ENCODE peak calls at places on chromosomes 4 and X, in eight cellular contexts. K, P, R, V, Q, F, T and Z are unnamed samples. For H3K9me3, the result is how much of the 10 kb centered on the place peaks cover.

GRCh38 chr4:148044889-148045352 is 313.0 kb downstream of the ARHGAP10 start:
- DNase-seq in K (no peak), P (no peak), R (no peak), V (no peak), Q (no peak), F (no peak), T (no peak), Z (peak)

GRCh38 chrX:18855919-18856644 is 127.8 kb downstream of the PHKA2 start:
- DNase-seq in K (no peak), P (no peak), R (no peak), V (no peak), Q (no peak), F (no peak), T (no peak), Z (no peak)

GRCh38 chr4:144575181-144575580 is 70.8 kb upstream of the HHIP start:
- DNase-seq in K (no peak), P (no peak), R (no peak), V (no peak), Q (no peak), F (no peak), T (peak), Z (no peak)

GRCh38 chr4:138941037-138941436 is 74.5 kb upstream of the NOCT start:
- DNase-seq in K (no peak), P (no peak), R (no peak), V (no peak), Q (no peak), F (no peak), T (no peak), Z (no peak)

GRCh38 chrX:65871671-65872311 is 168.1 kb downstream of the VSIG4 start:
- DNase-seq in K (no peak), P (no peak), R (no peak), V (no peak), Q (no peak), F (no peak), T (peak), Z (no peak)

GRCh38 chr4:87209696-87210095 is 10.7 kb downstream of the KLHL8 start:
- DNase-seq in K (peak), P (no peak), R (peak), V (no peak), Q (no peak), F (no peak), T (no peak), Z (peak)

GRCh38 chrX:116009871-116010710 is 160.5 kb upstream of the AGTR2 start:
- DNase-seq in K (peak), P (no peak), R (peak), V (no peak), Q (no peak), F (no peak), T (peak), Z (no peak)

GRCh38 chr4:152591361-152591760 is 55.5 kb upstream of the FBXW7 start:
- DNase-seq in K (peak), P (peak), R (peak), V (no peak), Q (no peak), F (peak), T (peak), Z (no peak)

GRCh38 chr4:87547016-87547708 is 18.0 kb upstream of the SPARCL1 start:
- DNase-seq in K (no peak), P (no peak), R (no peak), V (no peak), Q (no peak), F (no peak), T (no peak), Z (no peak)

GRCh38 chrX:110302975-110303374 is 14.9 kb downstream of the AMMECR1 start:
- DNase-seq in K (no peak), P (no peak), R (no peak), V (no peak), Q (no peak), F (no peak), T (no peak), Z (no peak)

GRCh38 chrX:103373581-103373980 is 2.8 kb upstream of the BEX3 start:
- DNase-seq in K (no peak), P (no peak), R (no peak), V (no peak), Q (no peak), F (no peak), T (no peak), Z (no peak)

GRCh38 chr4:7310441-7310840 is 118.1 kb downstream of the SORCS2 start:
- DNase-seq in K (no peak), P (no peak), R (no peak), V (no peak), Q (no peak), F (no peak), T (no peak), Z (no peak)

GRCh38 chr4:14752341-14753046 is 249.8 kb upstream of the CPEB2 start:
- DNase-seq in K (no peak), P (no peak), R (no peak), V (no peak), Q (no peak), F (no peak), T (no peak), Z (no peak)

GRCh38 chrX:152819732-152820131 is 10.8 kb downstream of the CETN2 start:
- DNase-seq in K (no peak), P (no peak), R (no peak), V (no peak), Q (no peak), F (no peak), T (no peak), Z (no peak)

GRCh38 chr4:7291372-7292135 is 99.2 kb downstream of the SORCS2 start:
- DNase-seq in K (peak), P (peak), R (no peak), V (no peak), Q (no peak), F (no peak), T (no peak), Z (no peak)

GRCh38 chr4:151565583-151565982 is 156.6 kb downstream of the FHIP1A start:
- DNase-seq in K (no peak), P (no peak), R (no peak), V (no peak), Q (no peak), F (no peak), T (no peak), Z (no peak)

GRCh38 chr4:120720354-120720753 is 202.2 kb downstream of the PRDM5 start:
- DNase-seq in K (no peak), P (no peak), R (no peak), V (no peak), Q (no peak), F (no peak), T (no peak), Z (no peak)

GRCh38 chr4:116501954-116502353 is 583.4 kb downstream of the TRAM1L1 start:
- DNase-seq in K (no peak), P (no peak), R (no peak), V (no peak), Q (no peak), F (no peak), T (no peak), Z (no peak)

GRCh38 chrX:103431316-103431715 is 55.0 kb downstream of the BEX3 start:
- DNase-seq in K (no peak), P (no peak), R (no peak), V (no peak), Q (no peak), F (no peak), T (no peak), Z (no peak)

GRCh38 chr4:163048447-163048846 is 118.2 kb downstream of the NAF1 start:
- DNase-seq in K (no peak), P (no peak), R (no peak), V (no peak), Q (no peak), F (no peak), T (peak), Z (peak)

GRCh38 chr4:185712350-185713024 is 99.5 kb downstream of the SORBS2 start:
- DNase-seq in K (no peak), P (no peak), R (no peak), V (no peak), Q (no peak), F (no peak), T (peak), Z (no peak)

GRCh38 chr4:39365931-39366771 is at the start of gene RFC1:
- DNase-seq in K (peak), P (peak), R (peak), V (peak), Q (peak), F (peak), T (peak), Z (peak)

GRCh38 chr4:15774020-15774420 is 4.1 kb upstream of the CD38 start:
- DNase-seq in K (no peak), P (no peak), R (no peak), V (no peak), Q (no peak), F (no peak), T (peak), Z (no peak)

GRCh38 chr4:128335541-128335940 is 47.9 kb upstream of the PGRMC2 start:
- DNase-seq in K (no peak), P (no peak), R (no peak), V (no peak), Q (no peak), F (no peak), T (no peak), Z (no peak)

GRCh38 chr4:54708339-54709279 is 50.9 kb downstream of the KIT start:
- DNase-seq in K (no peak), P (no peak), R (no peak), V (no peak), Q (no peak), F (no peak), T (no peak), Z (no peak)

GRCh38 chr4:14025093-14025492 is 397.6 kb upstream of the BOD1L1 start:
- DNase-seq in K (no peak), P (no peak), R (no peak), V (no peak), Q (no peak), F (no peak), T (no peak), Z (no peak)

GRCh38 chr4:2937986-2938385 is 25.2 kb downstream of the NOP14 start:
- DNase-seq in K (peak), P (no peak), R (peak), V (no peak), Q (no peak), F (no peak), T (no peak), Z (no peak)
- H3K27ac ChIP-seq in K (no peak), P (no peak), R (no peak), V (no peak), Q (no peak), F (no peak), T (no peak), Z (no peak)

GRCh38 chrX:9279271-9279596 is 185.6 kb upstream of the TBL1X start:
- DNase-seq in K (no peak), P (no peak), R (no peak), V (no peak), Q (no peak), F (no peak), T (no peak), Z (no peak)
- H3K4me3 ChIP-seq in K (no peak), P (no peak), R (no peak), V (no peak), Q (no peak), F (peak), T (no peak), Z (no peak)

DNA sequence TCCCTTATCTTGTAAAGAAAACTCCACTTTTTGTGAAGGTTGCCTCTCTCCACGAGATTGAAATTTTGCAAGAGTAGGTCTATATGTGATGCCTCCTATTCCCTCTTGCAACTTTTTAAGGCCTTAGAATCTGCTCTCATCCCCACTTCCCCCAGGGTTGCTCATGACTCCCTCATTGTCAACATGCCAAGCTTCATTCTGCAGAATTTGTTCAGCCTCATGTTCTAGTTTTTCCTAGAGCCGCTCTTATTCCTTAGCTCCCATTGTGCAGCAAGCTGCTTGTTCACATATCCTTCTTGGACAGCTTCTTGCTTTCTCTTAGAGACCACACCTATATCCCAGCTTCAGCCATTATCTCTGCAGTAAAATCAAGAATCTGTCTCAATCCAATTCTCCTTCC is 82.4 kb downstream of the CNGA2 start:
- DNase-seq in K (no peak), P (no peak), R (no peak), V (no peak), Q (no peak), F (no peak), T (no peak), Z (no peak)
- H3K9me3 ChIP-seq in K (under half), P (under half), R (under half), V (under half), Q (under half), F (under half), T (under half), Z (under half)

DNA sequence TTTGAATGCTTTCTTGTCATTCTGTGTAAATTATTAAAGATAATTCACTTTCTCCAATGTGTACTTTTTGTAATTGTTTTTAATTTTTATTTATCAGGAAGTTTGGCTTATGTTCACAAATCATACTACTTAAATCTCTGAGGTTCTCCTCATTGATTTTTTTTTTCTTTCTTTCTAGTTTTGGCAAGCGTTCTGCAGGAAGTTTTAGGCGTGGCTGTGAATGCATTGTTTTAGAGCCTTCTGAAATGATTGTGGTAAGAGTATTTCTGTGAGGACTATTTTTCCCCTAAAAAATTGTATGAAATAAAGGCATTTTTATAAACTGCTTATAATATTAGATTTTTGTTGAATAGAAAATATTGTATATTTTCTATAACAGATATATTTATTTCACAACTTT is 135.8 kb downstream of the RAPGEF2 start:
- DNase-seq in K (no peak), P (no peak), R (no peak), V (no peak), Q (no peak), F (no peak), T (no peak), Z (no peak)
- H3K27ac ChIP-seq in K (peak), P (no peak), R (no peak), V (no peak), Q (no peak), F (no peak), T (no peak), Z (no peak)